ENCODE peak calls at places on chromosomes 13 and 19, in five cellular contexts. J is neuronal stem cell, F is mesenchymal stem cell, K is H1, S is trophoblast cell. N is an unnamed sample.
A peak's percentile ranks its signal among the peaks of the same experiment; 100 is the strongest.

GRCh38 chr19:7636691-7637373 is at the start of gene STXBP2:
- DNase-seq in S (peak; percentile 79), J (peak; percentile 46), F (peak; percentile 39), K (peak; percentile 64), N (peak; percentile 91)

GRCh38 chr19:4669723-4670480 is at the start of gene MYDGF:
- DNase-seq in J (peak; percentile 87), F (peak; percentile 90), K (peak; percentile 78), S (peak; percentile 87), N (peak; percentile 92)

GRCh38 chr13:50993371-50993770 is 83.8 kb downstream of the RNASEH2B start:
- DNase-seq in J (no peak), F (no peak), S (no peak), K (no peak), N (no peak)

GRCh38 chr19:5963855-5964254 is 14.1 kb downstream of the RANBP3 start:
- DNase-seq in F (no peak), J (no peak), K (no peak), S (no peak), N (no peak)

GRCh38 chr13:113798200-113798811 is 39.3 kb downstream of the TMEM255B start:
- DNase-seq in S (no peak), F (no peak), K (no peak), J (no peak), N (no peak)

GRCh38 chr19:6837525-6837924 is 49.9 kb upstream of the ADGRE1 start:
- DNase-seq in F (no peak), K (no peak), S (no peak), J (no peak), N (no peak)

GRCh38 chr19:33580026-33580644 is 41.6 kb upstream of the CHST8 start:
- DNase-seq in K (no peak), S (no peak), F (no peak), J (no peak), N (no peak)

GRCh38 chr19:17797397-17798201 is 2.7 kb downstream of the B3GNT3 start:
- DNase-seq in J (no peak), K (no peak), F (peak; percentile 16), S (peak; percentile 78), N (no peak)

GRCh38 chr13:76799696-76800095 is 86.5 kb downstream of the KCTD12 start:
- DNase-seq in J (no peak), K (no peak), F (peak; percentile 58), S (peak; percentile 9), N (no peak)

GRCh38 chr13:25796474-25796873 is 255.3 kb downstream of the SHISA2 start:
- DNase-seq in S (peak; percentile 69), K (no peak), F (no peak), J (no peak), N (no peak)

GRCh38 chr13:42653694-42654093 is 79.7 kb downstream of the TNFSF11 start:
- DNase-seq in S (no peak), F (no peak), K (no peak), J (no peak), N (no peak)

GRCh38 chr13:95275322-95276118 is 25.7 kb downstream of the ABCC4 start:
- DNase-seq in J (no peak), S (no peak), K (no peak), F (peak; percentile 73), N (no peak)

GRCh38 chr13:33262069-33262487 is 23.5 kb downstream of the STARD13 start:
- DNase-seq in S (no peak), K (no peak), J (no peak), F (no peak), N (peak; percentile 66)

GRCh38 chr13:110250258-110250891 is 56.6 kb downstream of the COL4A1 start:
- DNase-seq in K (no peak), F (peak; percentile 87), J (no peak), S (peak; percentile 47), N (no peak)

GRCh38 chr13:110248449-110249143 is 58.4 kb downstream of the COL4A1 start:
- DNase-seq in K (no peak), S (no peak), F (no peak), J (no peak), N (no peak)

GRCh38 chr13:110249326-110249725 is 57.6 kb downstream of the COL4A1 start:
- DNase-seq in K (no peak), J (no peak), F (no peak), S (no peak), N (no peak)

GRCh38 chr13:110254151-110254679 is 52.7 kb downstream of the COL4A1 start:
- DNase-seq in J (no peak), K (no peak), F (peak; percentile 86), S (no peak), N (no peak)

GRCh38 chr13:110251227-110251791 is 55.6 kb downstream of the COL4A1 start:
- DNase-seq in S (no peak), K (no peak), F (no peak), J (no peak), N (no peak)
- H2BK12ac ChIP-seq in S (peak overlapping the region; percentile 51), K (no peak overlapping the region), F (peak overlapping the region; percentile 54), J (no peak overlapping the region), N (no peak overlapping the region)

DNA sequence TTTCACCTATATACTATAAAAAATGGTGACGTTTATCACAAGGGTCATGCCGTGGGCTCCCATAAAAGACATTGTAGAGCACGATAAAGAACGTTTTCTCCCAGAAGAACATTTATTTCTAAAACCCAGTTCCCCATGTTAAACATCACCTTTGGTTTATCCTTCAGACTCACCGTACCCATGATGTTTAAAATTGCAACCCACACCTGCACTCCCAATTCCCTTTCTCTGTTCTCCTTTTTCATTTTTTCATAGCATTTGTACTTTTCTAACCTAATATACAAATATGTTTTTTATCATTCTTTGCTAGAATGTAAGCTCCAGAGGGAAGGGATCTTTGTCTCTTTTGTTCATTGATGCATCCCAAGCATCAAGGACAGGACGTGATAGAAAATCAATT is 2.0 kb downstream of the RCBTB2 start:
- DNase-seq in J (no peak), F (no peak), S (no peak), K (no peak), N (no peak)
- H3K4me1 ChIP-seq in J (no peaks in the 10 kb centered on the region), F (peaks cover 6% of the 10 kb centered on the region), S (peaks cover 3% of the 10 kb centered on the region), K (no peaks in the 10 kb centered on the region), N (no peaks in the 10 kb centered on the region)

DNA sequence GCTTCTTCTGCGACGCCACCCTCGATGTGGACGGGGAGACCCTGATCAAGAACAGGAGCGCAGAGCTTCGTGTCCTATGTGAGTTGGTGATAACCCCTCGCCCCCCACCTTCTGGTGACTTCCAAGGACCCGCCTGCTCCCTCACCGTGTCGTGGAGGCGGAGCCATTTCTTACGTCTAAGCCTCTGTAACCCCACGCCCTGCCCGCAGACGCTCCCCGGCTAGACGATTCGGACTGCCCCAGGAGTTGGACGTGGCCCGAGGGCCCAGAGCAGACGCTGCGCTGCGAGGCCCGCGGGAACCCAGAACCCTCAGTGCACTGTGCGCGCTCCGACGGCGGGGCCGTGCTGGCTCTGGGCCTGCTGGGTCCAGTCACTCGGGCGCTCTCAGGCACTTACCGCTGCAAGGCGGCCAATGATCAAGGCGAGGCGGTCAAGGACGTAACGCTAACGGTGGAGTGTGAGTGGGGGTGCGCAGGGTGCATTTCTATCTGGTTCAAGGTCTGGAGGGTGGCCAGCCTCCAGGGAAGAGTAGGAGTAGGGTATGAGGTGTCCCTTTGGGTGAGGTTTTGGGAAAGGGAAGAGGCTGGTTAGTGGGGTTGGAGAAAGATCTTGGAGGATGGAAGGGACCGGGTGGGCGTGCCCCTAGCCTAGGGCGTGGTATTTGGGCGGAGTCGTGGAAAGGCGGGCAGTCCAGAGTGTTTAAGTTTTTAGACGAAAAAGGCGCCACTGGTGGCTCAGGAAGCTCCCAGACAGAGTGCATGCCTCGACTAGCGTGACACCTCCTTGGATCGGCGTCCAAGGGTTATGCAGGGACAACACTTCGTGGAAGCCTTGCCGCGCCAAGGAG is 3.3 kb downstream of the ICAM5 start:
- DNase-seq in F (no peak), J (no peak), K (no peak), S (no peak), N (peak; percentile 66)
- H2BK12ac ChIP-seq in F (no peak overlapping the region), J (peak overlapping the region; percentile 1), K (peak overlapping the region; percentile 39), S (no peak overlapping the region), N (no peak overlapping the region)

GRCh38 chr19:38673030-38673429 is 25.6 kb downstream of the ACTN4 start:
- DNase-seq in S (no peak), K (no peak), J (no peak), F (no peak), N (no peak)

GRCh38 chr19:38670921-38671398 is 23.5 kb downstream of the ACTN4 start:
- DNase-seq in S (no peak), F (peak; percentile 58), J (no peak), K (no peak), N (no peak)

GRCh38 chr19:38674388-38675133 is 27.1 kb downstream of the ACTN4 start:
- DNase-seq in S (peak; percentile 86), K (no peak), F (peak; percentile 68), J (no peak), N (no peak)

GRCh38 chr19:38669532-38669931 is 22.1 kb downstream of the ACTN4 start:
- DNase-seq in K (no peak), J (no peak), S (no peak), F (no peak), N (no peak)

GRCh38 chr19:38671654-38672053 is 24.2 kb downstream of the ACTN4 start:
- DNase-seq in F (no peak), S (no peak), K (no peak), J (no peak), N (no peak)
- H3K4me1 ChIP-seq in F (peaks cover 49% of the 10 kb centered on the region), S (peaks cover 52% of the 10 kb centered on the region), K (peaks cover 23% of the 10 kb centered on the region), J (peaks cover 47% of the 10 kb centered on the region), N (peaks cover 25% of the 10 kb centered on the region)

DNA sequence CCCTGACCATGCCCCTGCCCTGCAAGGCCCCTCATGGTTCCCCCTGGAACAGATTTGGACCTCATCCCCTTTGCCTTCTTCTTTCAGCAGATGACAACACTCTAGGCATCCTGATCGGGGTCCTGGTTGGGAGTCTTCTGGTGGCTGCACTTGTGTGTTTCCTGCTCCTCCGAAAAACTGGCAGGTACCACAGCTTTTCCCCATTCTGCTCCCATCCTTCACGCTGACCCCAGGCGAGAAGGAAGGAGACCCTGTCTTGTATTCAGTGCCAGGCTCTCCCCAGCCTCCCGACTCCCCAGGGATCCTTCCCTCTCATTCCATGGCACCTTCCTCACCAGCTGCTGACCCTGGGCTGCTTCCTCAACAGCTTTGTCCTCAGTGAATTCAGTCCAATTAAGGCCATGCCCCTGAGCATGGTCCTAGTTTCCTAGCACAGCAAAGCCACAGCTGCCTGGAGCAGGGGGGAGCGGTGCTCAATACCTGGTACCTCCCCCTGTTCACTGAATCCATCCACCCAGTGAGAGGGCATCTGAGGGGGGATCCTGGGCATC is 8.4 kb downstream of the CEACAM21 start:
- DNase-seq in S (no peak), K (no peak), F (no peak), J (no peak), N (no peak)
- H2BK12ac ChIP-seq in S (no peak overlapping the region), K (no peak overlapping the region), F (no peak overlapping the region), J (no peak overlapping the region), N (no peak overlapping the region)

GRCh38 chr13:36912983-36913382 is 7.1 kb downstream of the SMAD9 start:
- DNase-seq in K (no peak), S (no peak), F (no peak), J (no peak), N (no peak)

GRCh38 chr13:36913463-36913862 is 6.6 kb downstream of the SMAD9 start:
- DNase-seq in J (no peak), S (no peak), K (no peak), F (no peak), N (no peak)

GRCh38 chr13:36915891-36916640 is 4.0 kb downstream of the SMAD9 start:
- DNase-seq in J (no peak), S (no peak), F (no peak), K (no peak), N (no peak)

GRCh38 chr13:36914648-36915047 is 5.4 kb downstream of the SMAD9 start:
- DNase-seq in F (no peak), J (no peak), K (no peak), S (no peak), N (no peak)

DNA sequence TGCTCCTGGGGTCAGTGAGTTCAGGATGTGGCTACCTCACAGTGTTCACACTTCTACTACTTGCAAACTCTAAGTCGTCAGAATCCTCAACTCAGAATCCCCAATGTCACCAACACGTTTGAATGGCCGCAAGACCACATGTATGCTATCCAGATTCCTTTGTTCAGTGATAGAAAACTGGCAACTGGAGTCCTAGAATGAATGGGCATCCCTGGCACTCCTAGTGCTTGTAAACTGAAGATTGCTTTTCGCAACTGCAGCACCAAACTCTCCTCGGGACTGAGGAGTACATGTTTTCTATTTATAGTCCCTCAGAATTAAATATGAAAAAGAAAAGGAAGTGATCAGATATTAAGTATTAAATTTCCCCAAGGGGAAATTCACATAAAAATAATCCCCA is 4.9 kb downstream of the SMAD9 start:
- DNase-seq in K (no peak), S (no peak), F (no peak), J (no peak), N (no peak)
- H3K4me1 ChIP-seq in K (peaks cover 4% of the 10 kb centered on the region), S (peaks cover 6% of the 10 kb centered on the region), F (peaks cover 2% of the 10 kb centered on the region), J (peaks cover 2% of the 10 kb centered on the region), N (no peaks in the 10 kb centered on the region)

N was measured in H9.